ENCODE peak calls at places on chromosome 10, in four cellular contexts. O is prostate gland; K is CD8-positive, alpha-beta T cell; F is PC-9. N is an unnamed sample. For H3K27me3 and H3K4me1, the result is how much of the 10 kb centered on the place peaks cover.

GRCh38 chr10:128095023-128095752 is 31.0 kb downstream of the MKI67 start:
- DNase-seq in O (no peak), K (peak), F (no peak), N (no peak)

GRCh38 chr10:31083765-31084184 is 52.1 kb upstream of the ZNF438 start:
- DNase-seq in O (no peak), K (peak), F (no peak), N (peak)

GRCh38 chr10:4278161-4278560 is 493.2 kb upstream of the KLF6 start:
- DNase-seq in O (no peak), K (no peak), F (no peak), N (no peak)

GRCh38 chr10:71278691-71279588 is 40.1 kb upstream of the SLC29A3 start:
- DNase-seq in O (no peak), K (no peak), F (no peak), N (no peak)

GRCh38 chr10:118501637-118502440 is 93.6 kb downstream of the PRLHR start:
- DNase-seq in O (peak), K (no peak), F (peak), N (no peak)

GRCh38 chr10:26721561-26721960 is 24.1 kb downstream of the PDSS1 start:
- DNase-seq in O (no peak), K (peak), F (no peak), N (no peak)

GRCh38 chr10:1364151-1364910 is 308.1 kb downstream of the WDR37 start:
- DNase-seq in O (no peak), K (no peak), F (no peak), N (no peak)

GRCh38 chr10:10044959-10045764 is 972.5 kb upstream of the CELF2 start:
- DNase-seq in O (no peak), K (no peak), F (no peak), N (no peak)

GRCh38 chr10:58264780-58265179 is 2.9 kb downstream of the IPMK start:
- DNase-seq in O (no peak), K (no peak), F (no peak), N (no peak)

GRCh38 chr10:129959544-129960492 is 4.3 kb downstream of the EBF3 start:
- DNase-seq in O (no peak), K (no peak), F (no peak), N (no peak)

GRCh38 chr10:83960125-83960524 is 179.2 kb upstream of the GHITM start:
- DNase-seq in O (no peak), K (no peak), F (no peak), N (no peak)

GRCh38 chr10:122475581-122475980 is 14.2 kb downstream of the HTRA1 start:
- DNase-seq in O (no peak), K (no peak), F (no peak), N (no peak)

GRCh38 chr10:36630267-36630666 is 495.1 kb upstream of the ANKRD30A start:
- DNase-seq in O (no peak), K (no peak), F (no peak), N (no peak)

GRCh38 chr10:87634311-87634710 is 25.4 kb upstream of the PAPSS2 start:
- DNase-seq in O (no peak), K (no peak), F (peak), N (no peak)

GRCh38 chr10:119973261-119973660 is 80.7 kb downstream of the SEC23IP start:
- DNase-seq in O (no peak), K (no peak), F (no peak), N (no peak)

GRCh38 chr10:47351899-47352815 is 4.0 kb downstream of the RBP3 start:
- DNase-seq in O (no peak), K (no peak), F (no peak), N (no peak)

GRCh38 chr10:20624642-20625041 is 272.5 kb downstream of the NEBL start:
- DNase-seq in O (no peak), K (no peak), F (no peak), N (no peak)

GRCh38 chr10:132184816-132185593 is 1.7 kb upstream of the DPYSL4 start:
- DNase-seq in O (no peak), K (no peak), F (no peak), N (no peak)

GRCh38 chr10:100567249-100567648 is 31.5 kb downstream of the HIF1AN start:
- DNase-seq in O (no peak), K (no peak), F (no peak), N (no peak)
- H3K27me3 ChIP-seq in O (under half), K (under half), F (half or more), N (under half)

GRCh38 chr10:64041185-64041988 is 520.2 kb downstream of the REEP3 start:
- DNase-seq in O (peak), K (peak), F (peak), N (peak)
- TF ChIP-seq CTCF in O (peak), K (peak), F (peak), N (peak)

GRCh38 chr10:29481906-29482440 is 152.8 kb downstream of the SVIL start:
- DNase-seq in O (no peak), K (no peak), F (no peak), N (no peak)
- H3K4me1 ChIP-seq in O (under half), K (under half), F (under half), N (under half)

DNA sequence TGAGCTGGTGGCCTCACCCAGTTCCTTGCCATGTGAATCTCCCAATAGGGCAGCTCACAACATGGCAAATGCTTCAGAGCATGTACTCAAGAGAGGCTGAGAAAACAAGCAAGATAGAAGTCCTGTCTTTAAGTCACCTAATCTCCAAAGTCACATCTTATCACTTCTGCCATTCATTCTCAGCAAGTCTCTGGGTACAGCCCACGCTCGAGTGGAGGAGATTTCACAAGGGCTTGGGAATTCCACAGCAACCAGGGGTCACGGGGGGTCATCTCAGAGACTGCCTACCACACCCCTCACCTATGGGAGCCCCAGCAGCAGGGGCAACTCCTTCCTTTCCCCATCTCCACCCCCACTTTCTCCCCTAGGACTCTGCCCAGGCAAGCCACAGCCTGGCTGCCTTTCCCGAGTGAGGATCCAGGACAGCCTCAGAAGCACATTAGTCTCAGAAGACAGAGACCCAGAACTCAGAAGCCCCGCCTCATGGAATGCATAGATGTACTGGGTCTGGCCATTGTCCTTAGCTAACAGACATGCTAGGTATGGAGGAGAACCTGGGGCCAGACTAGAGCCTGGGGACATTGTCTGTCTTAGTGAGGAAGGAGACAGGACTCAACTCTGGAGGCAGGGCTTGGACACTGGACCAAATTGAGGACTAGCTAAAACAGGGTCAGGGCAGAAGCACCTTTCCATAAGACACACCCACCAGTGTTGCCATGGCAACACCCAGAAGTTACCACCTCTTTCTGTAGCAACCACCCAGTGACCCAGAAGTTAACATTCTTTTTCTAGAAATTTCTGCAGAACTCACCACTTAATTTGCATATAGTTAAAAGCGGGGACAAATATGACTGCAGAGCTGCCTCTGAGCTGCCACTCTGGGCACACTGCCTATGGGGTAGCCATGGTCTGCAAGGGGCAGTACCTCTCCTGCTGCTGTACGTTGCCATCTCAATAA is 27.3 kb downstream of the TLX1 start:
- DNase-seq in O (no peak), K (no peak), F (no peak), N (no peak)
- H3K27me3 ChIP-seq in O (under half), K (under half), F (under half), N (under half)

DNA sequence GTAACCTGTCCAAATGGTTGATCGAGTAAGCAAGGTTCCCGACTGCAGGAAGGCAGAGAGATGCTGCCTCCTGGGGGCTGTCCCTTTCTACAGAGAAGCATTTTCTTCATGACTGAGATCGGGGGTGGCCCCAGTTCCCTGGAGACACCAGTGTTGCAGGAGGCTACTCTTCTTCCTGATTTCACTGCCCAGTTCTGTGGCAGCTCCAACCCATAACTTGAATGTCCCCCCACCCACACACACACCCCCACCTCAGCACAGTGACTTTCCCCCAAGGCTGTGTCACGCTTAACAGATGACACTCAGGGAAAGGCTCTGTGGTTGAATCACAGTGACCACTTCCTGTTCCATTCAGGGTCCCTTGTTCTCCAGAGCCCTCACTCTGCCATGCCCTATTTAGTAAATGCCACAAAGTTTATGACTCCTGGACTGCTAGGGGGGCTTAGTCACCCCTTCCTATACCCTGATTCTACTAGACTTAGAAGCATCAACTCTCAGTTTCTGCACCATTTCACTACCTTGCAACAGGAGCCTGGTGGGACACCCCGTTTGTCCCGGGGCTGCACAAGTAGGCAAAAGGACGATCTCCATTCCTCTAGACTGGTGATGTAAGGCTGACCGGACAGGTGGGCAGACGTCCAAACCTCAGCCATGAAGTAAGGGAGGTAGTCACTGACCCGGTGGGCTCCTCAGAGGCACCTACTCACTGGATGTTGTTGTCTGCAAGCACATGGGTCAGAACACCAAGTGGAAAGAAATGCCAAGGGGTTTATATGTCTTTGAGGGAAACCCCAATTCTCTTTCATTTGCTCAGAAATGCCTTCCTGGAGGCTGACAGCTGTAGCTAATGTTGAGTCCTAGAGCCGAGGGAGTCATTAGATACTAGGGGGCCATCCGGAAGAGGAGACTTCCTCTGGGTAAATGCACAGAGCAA is 31.3 kb upstream of the SMC3 start:
- DNase-seq in O (no peak), K (peak), F (peak), N (peak)
- TF ChIP-seq CTCF in O (no peak), K (peak), F (no peak), N (peak)

DNA sequence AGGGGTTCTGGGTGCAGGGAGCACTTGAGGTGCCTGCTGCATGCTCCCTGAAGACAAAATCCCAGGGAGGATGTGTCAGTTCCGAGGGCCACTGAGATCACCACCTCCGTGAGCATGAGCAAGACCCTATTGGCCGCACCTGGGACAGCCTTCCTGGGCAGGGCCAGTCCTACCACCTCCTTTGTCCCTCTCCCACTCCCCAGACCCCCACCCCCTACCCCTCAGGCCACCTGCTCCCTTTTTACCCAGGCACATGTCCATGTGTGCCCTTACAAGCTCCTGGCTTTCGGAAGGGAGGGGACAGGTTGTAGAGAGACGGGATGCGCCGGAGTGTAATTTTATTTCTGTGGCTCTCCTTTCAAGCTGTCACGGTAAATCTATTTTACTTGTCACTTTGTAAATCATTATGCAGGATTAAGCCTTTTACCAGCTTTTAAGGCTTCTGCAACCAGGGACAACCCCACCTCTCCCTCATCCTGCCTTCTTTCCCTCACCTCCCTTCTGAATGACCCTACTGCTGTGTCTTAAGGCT is 20.9 kb downstream of the ZMIZ1 start:
- DNase-seq in O (no peak), K (no peak), F (no peak), N (no peak)
- H3K4me1 ChIP-seq in O (under half), K (under half), F (under half), N (half or more)

GRCh38 chr10:8053446-8054242 is 844 bp upstream of the GATA3 start:
- DNase-seq in O (peak), K (peak), F (peak), N (peak)
- H3K27me3 ChIP-seq in O (under half), K (under half), F (under half), N (under half)

DNA sequence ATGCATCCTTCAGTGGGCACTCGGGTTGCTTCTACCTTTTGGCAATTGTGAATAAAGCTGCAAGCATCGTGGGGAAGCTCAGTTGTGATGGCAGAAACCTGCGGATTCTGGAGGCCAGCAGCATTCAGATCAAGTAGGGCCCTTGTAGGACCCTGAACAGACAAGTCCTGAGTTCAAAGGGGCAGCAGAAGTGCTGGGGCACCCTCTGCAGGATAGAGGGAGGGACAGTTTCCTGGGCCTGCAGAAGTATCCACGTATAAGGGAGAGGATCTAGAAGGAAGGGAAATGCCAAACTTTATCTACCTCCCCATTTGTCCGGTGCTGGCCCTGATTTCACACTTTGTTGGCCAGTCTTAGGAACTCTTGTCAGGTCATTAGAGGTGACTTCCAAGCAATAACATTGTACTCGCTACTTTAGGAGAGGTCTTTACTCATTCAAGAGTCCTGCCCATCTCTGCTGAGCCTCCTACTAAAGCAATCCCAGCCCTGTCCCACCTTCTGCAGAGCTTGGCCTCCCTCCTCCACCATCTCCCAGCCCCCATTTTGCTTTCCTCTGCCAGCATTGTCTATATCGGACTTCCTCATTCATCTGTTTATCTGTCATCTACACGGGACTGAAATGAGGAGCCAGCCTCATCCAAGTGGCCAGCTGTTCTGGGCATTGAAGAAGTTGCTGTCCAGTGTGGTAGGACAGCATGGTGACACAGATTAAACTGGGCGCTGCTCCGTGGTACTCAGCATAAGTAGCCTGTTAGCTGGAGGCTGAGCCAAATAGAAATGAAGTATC is 26.6 kb upstream of the R3HCC1L start:
- DNase-seq in O (no peak), K (no peak), F (no peak), N (no peak)
- TF ChIP-seq CTCF in O (no peak), K (no peak), F (no peak), N (no peak)

GRCh38 chr10:69332278-69333010 is 54.1 kb downstream of the HK1 start:
- DNase-seq in O (no peak), K (no peak), F (peak), N (peak)
- H3K4me1 ChIP-seq in O (under half), K (under half), F (half or more), N (half or more)

N was measured in upper lobe of left lung.